ENCODE peak calls at places on chromosomes 11 and 22, in seven cellular contexts. One of them, this sample, is unnamed.
A peak's percentile ranks its signal among the peaks of the same experiment; 100 is the strongest.

GRCh38 chr11:81470446-81470845 is 1263.2 kb downstream of the FAM181B start:
- DNase-seq in ovary: no peak
- DNase-seq in lower lobe of right lung: no peak
- DNase-seq in activated CD8-positive, alpha-beta T cell treated with anti-CD3 and anti-CD28 coated beads for 36 hours: no peak
- DNase-seq in type B pancreatic cell: no peak
- DNase-seq in suprapubic skin: no peak
- DNase-seq in PC-9: peak; percentile 1
- DNase-seq in this sample: no peak

GRCh38 chr22:17712441-17712840 is 61.8 kb downstream of the BID start:
- DNase-seq in type B pancreatic cell: no peak
- DNase-seq in ovary: no peak
- DNase-seq in suprapubic skin: no peak
- DNase-seq in activated CD8-positive, alpha-beta T cell treated with anti-CD3 and anti-CD28 coated beads for 36 hours: no peak
- DNase-seq in lower lobe of right lung: no peak
- DNase-seq in PC-9: no peak
- DNase-seq in this sample: no peak

GRCh38 chr22:22753526-22754267 is 109.3 kb downstream of the GGTLC2 start:
- DNase-seq in lower lobe of right lung: no peak
- DNase-seq in PC-9: peak; percentile 17
- DNase-seq in activated CD8-positive, alpha-beta T cell treated with anti-CD3 and anti-CD28 coated beads for 36 hours: peak; percentile 89
- DNase-seq in suprapubic skin: peak; percentile 63
- DNase-seq in ovary: peak; percentile 34
- DNase-seq in type B pancreatic cell: no peak
- DNase-seq in this sample: peak; percentile 64

GRCh38 chr22:35044607-35045390 is 21.2 kb upstream of the ISX start:
- DNase-seq in ovary: no peak
- DNase-seq in activated CD8-positive, alpha-beta T cell treated with anti-CD3 and anti-CD28 coated beads for 36 hours: no peak
- DNase-seq in suprapubic skin: no peak
- DNase-seq in lower lobe of right lung: no peak
- DNase-seq in type B pancreatic cell: no peak
- DNase-seq in PC-9: no peak
- DNase-seq in this sample: no peak

GRCh38 chr22:20873215-20873614 is 14.4 kb downstream of the SNAP29 start:
- DNase-seq in suprapubic skin: no peak
- DNase-seq in PC-9: no peak
- DNase-seq in activated CD8-positive, alpha-beta T cell treated with anti-CD3 and anti-CD28 coated beads for 36 hours: no peak
- DNase-seq in lower lobe of right lung: no peak
- DNase-seq in type B pancreatic cell: no peak
- DNase-seq in ovary: no peak
- DNase-seq in this sample: no peak

GRCh38 chr11:93791493-93791892 is 7.4 kb downstream of the MED17 start:
- DNase-seq in lower lobe of right lung: no peak
- DNase-seq in PC-9: no peak
- DNase-seq in type B pancreatic cell: no peak
- DNase-seq in ovary: no peak
- DNase-seq in activated CD8-positive, alpha-beta T cell treated with anti-CD3 and anti-CD28 coated beads for 36 hours: no peak
- DNase-seq in suprapubic skin: no peak
- DNase-seq in this sample: no peak

GRCh38 chr11:86101493-86101892 is 32.6 kb upstream of the PICALM start:
- DNase-seq in PC-9: no peak
- DNase-seq in activated CD8-positive, alpha-beta T cell treated with anti-CD3 and anti-CD28 coated beads for 36 hours: no peak
- DNase-seq in lower lobe of right lung: no peak
- DNase-seq in ovary: no peak
- DNase-seq in type B pancreatic cell: no peak
- DNase-seq in suprapubic skin: no peak
- DNase-seq in this sample: no peak

GRCh38 chr22:35258144-35258988 is 1.1 kb downstream of the HMGXB4 start:
- DNase-seq in activated CD8-positive, alpha-beta T cell treated with anti-CD3 and anti-CD28 coated beads for 36 hours: peak; percentile 36
- DNase-seq in lower lobe of right lung: no peak
- DNase-seq in PC-9: no peak
- DNase-seq in suprapubic skin: no peak
- DNase-seq in ovary: no peak
- DNase-seq in type B pancreatic cell: no peak
- DNase-seq in this sample: peak; percentile 11

GRCh38 chr22:50081426-50082196 is 3.6 kb downstream of the MLC1 start:
- DNase-seq in type B pancreatic cell: no peak
- DNase-seq in lower lobe of right lung: no peak
- DNase-seq in ovary: no peak
- DNase-seq in suprapubic skin: no peak
- DNase-seq in activated CD8-positive, alpha-beta T cell treated with anti-CD3 and anti-CD28 coated beads for 36 hours: no peak
- DNase-seq in PC-9: no peak
- DNase-seq in this sample: no peak

GRCh38 chr11:129943036-129943435 is 47.7 kb upstream of the NFRKB start:
- DNase-seq in ovary: no peak
- DNase-seq in lower lobe of right lung: no peak
- DNase-seq in PC-9: no peak
- DNase-seq in suprapubic skin: no peak
- DNase-seq in activated CD8-positive, alpha-beta T cell treated with anti-CD3 and anti-CD28 coated beads for 36 hours: no peak
- DNase-seq in type B pancreatic cell: no peak
- DNase-seq in this sample: no peak

GRCh38 chr11:117199061-117199915 is at the start of gene TAGLN:
- DNase-seq in type B pancreatic cell: no peak
- DNase-seq in PC-9: peak; percentile 69
- DNase-seq in activated CD8-positive, alpha-beta T cell treated with anti-CD3 and anti-CD28 coated beads for 36 hours: no peak
- DNase-seq in suprapubic skin: no peak
- DNase-seq in ovary: peak; percentile 87
- DNase-seq in lower lobe of right lung: peak; percentile 67
- DNase-seq in this sample: peak; percentile 35

GRCh38 chr11:16603890-16604783 is 134.3 kb upstream of the C11orf58 start:
- DNase-seq in ovary: peak; percentile 40
- DNase-seq in type B pancreatic cell: no peak
- DNase-seq in PC-9: peak; percentile 19
- DNase-seq in activated CD8-positive, alpha-beta T cell treated with anti-CD3 and anti-CD28 coated beads for 36 hours: no peak
- DNase-seq in lower lobe of right lung: peak; percentile 60
- DNase-seq in suprapubic skin: peak; percentile 67
- DNase-seq in this sample: peak; percentile 76

GRCh38 chr11:102268083-102268984 is 49.0 kb upstream of the BIRC3 start:
- DNase-seq in type B pancreatic cell: peak; percentile 81
- DNase-seq in lower lobe of right lung: peak; percentile 92
- DNase-seq in activated CD8-positive, alpha-beta T cell treated with anti-CD3 and anti-CD28 coated beads for 36 hours: peak; percentile 87
- DNase-seq in PC-9: peak; percentile 93
- DNase-seq in suprapubic skin: peak; percentile 90
- DNase-seq in ovary: peak; percentile 81
- DNase-seq in this sample: peak; percentile 96

GRCh38 chr22:25027959-25028840 is 75.7 kb downstream of the KIAA1671 start:
- DNase-seq in ovary: peak; percentile 51
- DNase-seq in suprapubic skin: no peak
- DNase-seq in lower lobe of right lung: no peak
- DNase-seq in type B pancreatic cell: no peak
- DNase-seq in activated CD8-positive, alpha-beta T cell treated with anti-CD3 and anti-CD28 coated beads for 36 hours: peak; percentile 43
- DNase-seq in PC-9: no peak
- DNase-seq in this sample: no peak

GRCh38 chr11:128686745-128687177 is 7.1 kb upstream of the FLI1 start:
- DNase-seq in activated CD8-positive, alpha-beta T cell treated with anti-CD3 and anti-CD28 coated beads for 36 hours: peak; percentile 76
- DNase-seq in type B pancreatic cell: no peak
- DNase-seq in suprapubic skin: no peak
- DNase-seq in PC-9: no peak
- DNase-seq in ovary: no peak
- DNase-seq in lower lobe of right lung: peak; percentile 78
- DNase-seq in this sample: peak; percentile 40

GRCh38 chr11:66280428-66280827 is 2.5 kb downstream of the CNIH2 start:
- DNase-seq in lower lobe of right lung: no peak
- DNase-seq in PC-9: no peak
- DNase-seq in ovary: peak; percentile 28
- DNase-seq in suprapubic skin: no peak
- DNase-seq in activated CD8-positive, alpha-beta T cell treated with anti-CD3 and anti-CD28 coated beads for 36 hours: no peak
- DNase-seq in type B pancreatic cell: no peak
- DNase-seq in this sample: no peak

GRCh38 chr11:130031056-130031455 is 28.4 kb upstream of the PRDM10 start:
- DNase-seq in ovary: no peak
- DNase-seq in activated CD8-positive, alpha-beta T cell treated with anti-CD3 and anti-CD28 coated beads for 36 hours: no peak
- DNase-seq in suprapubic skin: no peak
- DNase-seq in lower lobe of right lung: no peak
- DNase-seq in PC-9: no peak
- DNase-seq in type B pancreatic cell: no peak
- DNase-seq in this sample: no peak

GRCh38 chr11:113567867-113568266 is 92.7 kb upstream of the DRD2 start:
- DNase-seq in ovary: no peak
- DNase-seq in type B pancreatic cell: no peak
- DNase-seq in PC-9: no peak
- DNase-seq in activated CD8-positive, alpha-beta T cell treated with anti-CD3 and anti-CD28 coated beads for 36 hours: no peak
- DNase-seq in lower lobe of right lung: no peak
- DNase-seq in suprapubic skin: no peak
- DNase-seq in this sample: no peak

GRCh38 chr11:107405260-107405659 is 52.4 kb downstream of the CWF19L2 start:
- DNase-seq in lower lobe of right lung: no peak
- DNase-seq in type B pancreatic cell: no peak
- DNase-seq in PC-9: no peak
- DNase-seq in ovary: no peak
- DNase-seq in suprapubic skin: no peak
- DNase-seq in activated CD8-positive, alpha-beta T cell treated with anti-CD3 and anti-CD28 coated beads for 36 hours: no peak
- DNase-seq in this sample: no peak

GRCh38 chr22:40484906-40485660 is 114.7 kb downstream of the SGSM3 start:
- DNase-seq in activated CD8-positive, alpha-beta T cell treated with anti-CD3 and anti-CD28 coated beads for 36 hours: no peak
- DNase-seq in suprapubic skin: no peak
- DNase-seq in type B pancreatic cell: no peak
- DNase-seq in PC-9: no peak
- DNase-seq in lower lobe of right lung: no peak
- DNase-seq in ovary: no peak
- DNase-seq in this sample: no peak

GRCh38 chr11:65865550-65866172 is 5.4 kb downstream of the MUS81 start:
- DNase-seq in PC-9: no peak
- DNase-seq in activated CD8-positive, alpha-beta T cell treated with anti-CD3 and anti-CD28 coated beads for 36 hours: no peak
- DNase-seq in type B pancreatic cell: no peak
- DNase-seq in lower lobe of right lung: peak; percentile 34
- DNase-seq in ovary: peak; percentile 20
- DNase-seq in suprapubic skin: no peak
- DNase-seq in this sample: peak; percentile 10

GRCh38 chr11:43810929-43811596 is 69.6 kb upstream of the ALKBH3 start:
- DNase-seq in type B pancreatic cell: no peak
- DNase-seq in lower lobe of right lung: no peak
- DNase-seq in activated CD8-positive, alpha-beta T cell treated with anti-CD3 and anti-CD28 coated beads for 36 hours: no peak
- DNase-seq in ovary: no peak
- DNase-seq in suprapubic skin: no peak
- DNase-seq in PC-9: no peak
- DNase-seq in this sample: no peak
- TF ChIP-seq CTCF in type B pancreatic cell: peak; percentile 43
- TF ChIP-seq CTCF in lower lobe of right lung: no peak
- TF ChIP-seq CTCF in activated CD8-positive, alpha-beta T cell treated with anti-CD3 and anti-CD28 coated beads for 36 hours: no peak
- TF ChIP-seq CTCF in ovary: peak; percentile 10
- TF ChIP-seq CTCF in suprapubic skin: no peak
- TF ChIP-seq CTCF in PC-9: no peak
- TF ChIP-seq CTCF in this sample: no peak

GRCh38 chr11:11478687-11479086 is 125.6 kb upstream of the CSNK2A3 start:
- DNase-seq in suprapubic skin: no peak
- DNase-seq in lower lobe of right lung: no peak
- DNase-seq in activated CD8-positive, alpha-beta T cell treated with anti-CD3 and anti-CD28 coated beads for 36 hours: no peak
- DNase-seq in type B pancreatic cell: no peak
- DNase-seq in ovary: no peak
- DNase-seq in PC-9: no peak
- DNase-seq in this sample: no peak
- TF ChIP-seq CTCF in suprapubic skin: no peak
- TF ChIP-seq CTCF in lower lobe of right lung: no peak
- TF ChIP-seq CTCF in activated CD8-positive, alpha-beta T cell treated with anti-CD3 and anti-CD28 coated beads for 36 hours: no peak
- TF ChIP-seq CTCF in type B pancreatic cell: no peak
- TF ChIP-seq CTCF in ovary: no peak
- TF ChIP-seq CTCF in PC-9: no peak
- TF ChIP-seq CTCF in this sample: no peak

GRCh38 chr11:13949876-13950275 is 12.6 kb upstream of the SPON1 start:
- DNase-seq in lower lobe of right lung: no peak
- DNase-seq in type B pancreatic cell: no peak
- DNase-seq in activated CD8-positive, alpha-beta T cell treated with anti-CD3 and anti-CD28 coated beads for 36 hours: no peak
- DNase-seq in PC-9: no peak
- DNase-seq in ovary: no peak
- DNase-seq in suprapubic skin: no peak
- DNase-seq in this sample: no peak
- TF ChIP-seq CTCF in lower lobe of right lung: no peak
- TF ChIP-seq CTCF in type B pancreatic cell: no peak
- TF ChIP-seq CTCF in activated CD8-positive, alpha-beta T cell treated with anti-CD3 and anti-CD28 coated beads for 36 hours: no peak
- TF ChIP-seq CTCF in PC-9: no peak
- TF ChIP-seq CTCF in ovary: no peak
- TF ChIP-seq CTCF in suprapubic skin: no peak
- TF ChIP-seq CTCF in this sample: no peak

GRCh38 chr11:83676061-83676460 is 389.9 kb upstream of the CCDC90B start:
- DNase-seq in lower lobe of right lung: no peak
- DNase-seq in activated CD8-positive, alpha-beta T cell treated with anti-CD3 and anti-CD28 coated beads for 36 hours: no peak
- DNase-seq in type B pancreatic cell: no peak
- DNase-seq in PC-9: no peak
- DNase-seq in suprapubic skin: no peak
- DNase-seq in ovary: no peak
- DNase-seq in this sample: no peak

GRCh38 chr11:83674498-83674897 is 388.3 kb upstream of the CCDC90B start:
- DNase-seq in lower lobe of right lung: no peak
- DNase-seq in PC-9: no peak
- DNase-seq in type B pancreatic cell: no peak
- DNase-seq in suprapubic skin: no peak
- DNase-seq in activated CD8-positive, alpha-beta T cell treated with anti-CD3 and anti-CD28 coated beads for 36 hours: no peak
- DNase-seq in ovary: no peak
- DNase-seq in this sample: no peak

GRCh38 chr11:83666149-83666548 is 380.0 kb upstream of the CCDC90B start:
- DNase-seq in type B pancreatic cell: no peak
- DNase-seq in PC-9: peak; percentile 30
- DNase-seq in suprapubic skin: no peak
- DNase-seq in activated CD8-positive, alpha-beta T cell treated with anti-CD3 and anti-CD28 coated beads for 36 hours: no peak
- DNase-seq in lower lobe of right lung: no peak
- DNase-seq in ovary: no peak
- DNase-seq in this sample: no peak

DNA sequence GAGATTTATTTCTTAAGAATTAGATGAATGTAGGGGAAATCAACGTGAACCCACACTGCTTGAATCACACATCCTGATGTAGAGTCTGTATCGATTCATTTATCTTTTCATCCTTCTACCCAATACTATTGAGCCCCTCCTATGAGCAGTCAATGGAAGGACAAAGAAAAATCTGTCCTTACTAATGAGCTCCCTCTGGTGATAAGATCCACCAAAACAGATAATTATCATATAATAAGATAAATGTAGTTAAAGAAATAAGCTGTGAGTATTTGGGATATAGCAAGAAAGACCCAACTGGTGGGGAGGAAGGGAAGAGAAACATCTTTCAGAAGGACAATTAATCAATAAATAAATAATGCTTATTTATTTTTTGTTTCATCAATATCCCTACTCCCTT is 385.1 kb upstream of the CCDC90B start:
- DNase-seq in ovary: no peak
- DNase-seq in activated CD8-positive, alpha-beta T cell treated with anti-CD3 and anti-CD28 coated beads for 36 hours: no peak
- DNase-seq in suprapubic skin: no peak
- DNase-seq in lower lobe of right lung: no peak
- DNase-seq in type B pancreatic cell: no peak
- DNase-seq in PC-9: no peak
- DNase-seq in this sample: no peak
- TF ChIP-seq CTCF in ovary: no peak
- TF ChIP-seq CTCF in activated CD8-positive, alpha-beta T cell treated with anti-CD3 and anti-CD28 coated beads for 36 hours: no peak
- TF ChIP-seq CTCF in suprapubic skin: no peak
- TF ChIP-seq CTCF in lower lobe of right lung: no peak
- TF ChIP-seq CTCF in type B pancreatic cell: no peak
- TF ChIP-seq CTCF in PC-9: peak; percentile 22
- TF ChIP-seq CTCF in this sample: no peak

DNA sequence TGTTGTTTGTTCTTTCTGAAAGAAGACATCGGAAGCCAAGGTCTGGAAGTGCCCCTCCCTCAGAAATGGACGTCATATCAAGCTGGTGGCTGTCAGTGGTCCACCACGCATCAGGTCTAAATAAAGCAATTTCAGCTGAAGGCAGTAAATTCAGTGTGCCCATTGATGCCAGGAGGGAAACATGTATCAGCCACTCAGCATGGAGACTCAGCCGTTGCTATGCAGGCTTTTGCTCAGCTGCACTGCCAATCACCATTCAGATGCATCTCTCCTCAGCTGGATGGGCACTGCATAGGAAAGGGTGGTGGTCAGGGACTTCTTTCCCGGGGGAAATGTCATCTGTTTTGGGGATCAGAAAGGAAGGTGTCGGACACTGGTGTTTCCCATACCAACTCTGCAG is 878.2 kb downstream of the NTM start:
- DNase-seq in PC-9: no peak
- DNase-seq in lower lobe of right lung: no peak
- DNase-seq in activated CD8-positive, alpha-beta T cell treated with anti-CD3 and anti-CD28 coated beads for 36 hours: no peak
- DNase-seq in ovary: no peak
- DNase-seq in type B pancreatic cell: no peak
- DNase-seq in suprapubic skin: no peak
- DNase-seq in this sample: no peak
- TF ChIP-seq CTCF in PC-9: no peak
- TF ChIP-seq CTCF in lower lobe of right lung: no peak
- TF ChIP-seq CTCF in activated CD8-positive, alpha-beta T cell treated with anti-CD3 and anti-CD28 coated beads for 36 hours: no peak
- TF ChIP-seq CTCF in ovary: no peak
- TF ChIP-seq CTCF in type B pancreatic cell: no peak
- TF ChIP-seq CTCF in suprapubic skin: no peak
- TF ChIP-seq CTCF in this sample: no peak